ENCODE peak calls at places on chromosomes 4 and X, in ten cellular contexts. N is psoas muscle; H is lung; C is endothelial cell of umbilical vein; R is WERI-Rb-1; J is activated CD8-positive, alpha-beta memory T cell treated with anti-CD3 and anti-CD28 coated beads for 48 hours; Y is T1000; G is NCI-H460; M is mesendoderm; Q is thoracic aorta. V is an unnamed sample.

GRCh38 chrX:149691794-149692193 is 20.1 kb upstream of the MAGEA11 start:
- DNase-seq in N (no peak), H (no peak), C (no peak), R (no peak), J (no peak), Y (no peak), G (no peak), M (no peak), Q (no peak), V (no peak)

GRCh38 chr4:119038465-119038864 is 97.2 kb upstream of the MYOZ2 start:
- DNase-seq in N (no peak), H (no peak), C (peak; percentile 43), R (no peak), J (no peak), Y (no peak), G (no peak), M (no peak), Q (no peak), V (no peak)

GRCh38 chr4:722851-723360 is 17.3 kb downstream of the PCGF3 start:
- DNase-seq in N (no peak), H (no peak), C (no peak), R (no peak), J (no peak), Y (no peak), G (no peak), M (no peak), Q (no peak), V (no peak)

GRCh38 chr4:20255251-20255586 is 3.5 kb downstream of the SLIT2 start:
- DNase-seq in N (no peak), H (no peak), C (peak; percentile 40), R (no peak), J (no peak), Y (no peak), G (no peak), M (no peak), Q (no peak), V (no peak)

GRCh38 chrX:10008483-10009056 is 41.4 kb downstream of the CLDN34 start:
- DNase-seq in N (no peak), H (no peak), C (peak; percentile 35), R (no peak), J (no peak), Y (no peak), G (no peak), M (no peak), Q (no peak), V (no peak)

GRCh38 chr4:41303372-41304118 is 46.8 kb downstream of the UCHL1 start:
- DNase-seq in N (no peak), H (no peak), C (no peak), R (no peak), J (no peak), Y (no peak), G (no peak), M (no peak), Q (no peak), V (no peak)

GRCh38 chr4:1998296-1998695 is 10.5 kb downstream of the NELFA start:
- DNase-seq in N (no peak), H (no peak), C (no peak), R (no peak), J (no peak), Y (no peak), G (no peak), M (peak; percentile 49), Q (no peak), V (no peak)

GRCh38 chrX:10103023-10103422 is 53.8 kb upstream of the CLCN4 start:
- DNase-seq in N (no peak), H (no peak), C (no peak), R (no peak), J (no peak), Y (no peak), G (no peak), M (no peak), Q (no peak), V (no peak)

GRCh38 chrX:33211356-33212254 is at the start of gene DMD:
- DNase-seq in N (peak; percentile 68), H (peak; percentile 48), C (peak; percentile 88), R (no peak), J (no peak), Y (no peak), G (peak; percentile 67), M (peak; percentile 55), Q (peak; percentile 28), V (no peak)

GRCh38 chrX:54496517-54496852 is 451 bp upstream of the FGD1 start:
- DNase-seq in N (no peak), H (no peak), C (peak; percentile 5), R (no peak), J (no peak), Y (no peak), G (no peak), M (no peak), Q (no peak), V (no peak)

GRCh38 chrX:11953615-11954014 is 184.7 kb upstream of the FRMPD4 start:
- DNase-seq in N (no peak), H (no peak), C (no peak), R (no peak), J (no peak), Y (peak; percentile 13), G (no peak), M (peak; percentile 43), Q (no peak), V (peak; percentile 2)

GRCh38 chr4:26076000-26076587 is 162.1 kb downstream of the SMIM20 start:
- DNase-seq in N (no peak), H (no peak), C (no peak), R (no peak), J (no peak), Y (peak; percentile 34), G (no peak), M (no peak), Q (no peak), V (no peak)

GRCh38 chr4:158006973-158007372 is 165.9 kb downstream of the GASK1B start:
- DNase-seq in N (no peak), H (no peak), C (peak; percentile 100), R (no peak), J (no peak), Y (no peak), G (no peak), M (no peak), Q (no peak), V (no peak)

GRCh38 chr4:72006576-72006975 is 25.2 kb upstream of the NPFFR2 start:
- DNase-seq in N (no peak), H (no peak), C (peak; percentile 73), R (no peak), J (no peak), Y (peak; percentile 3), G (no peak), M (no peak), Q (no peak), V (no peak)

GRCh38 chr4:122765702-122766352 is 33.3 kb downstream of the BBS12 start:
- DNase-seq in N (no peak), H (no peak), C (peak; percentile 46), R (no peak), J (no peak), Y (no peak), G (no peak), M (no peak), Q (peak; percentile 11), V (no peak)

GRCh38 chr4:24519649-24520048 is 64.7 kb downstream of the DHX15 start:
- DNase-seq in N (no peak), H (no peak), C (peak; percentile 34), R (no peak), J (no peak), Y (no peak), G (no peak), M (peak; percentile 79), Q (no peak), V (no peak)

GRCh38 chr4:177441061-177441802 is 1.0 kb downstream of the AGA start:
- DNase-seq in N (no peak), H (no peak), C (no peak), R (no peak), J (peak; percentile 1), Y (no peak), G (peak; percentile 61), M (peak; percentile 71), Q (no peak), V (peak; percentile 42)